ENCODE peak calls at places on chromosomes 12 and 14, in eight cellular contexts. O, N, X, M, G, J, U and K are unnamed samples.

GRCh38 chr14:64855732-64856527 is 23.8 kb downstream of the SPTB start:
- ATAC-seq in G (no peak), N (no peak), U (no peak), O (no peak), X (peak; percentile 25), J (no peak), M (peak; percentile 25), K (no peak)

GRCh38 chr12:68761442-68761812 is 15.5 kb downstream of the SLC35E3 start:
- ATAC-seq in U (no peak), X (no peak), J (no peak), N (no peak), M (no peak), G (no peak), O (no peak), K (no peak)

GRCh38 chr14:32028599-32028998 is 48.5 kb upstream of the ARHGAP5 start:
- ATAC-seq in X (no peak), M (no peak), G (no peak), U (no peak), J (no peak), N (no peak), O (no peak), K (no peak)

GRCh38 chr14:103149847-103150246 is 26.6 kb downstream of the TNFAIP2 start:
- ATAC-seq in J (no peak), N (no peak), M (no peak), G (no peak), X (no peak), U (no peak), O (no peak), K (no peak)

GRCh38 chr12:87280356-87280755 is 748.8 kb downstream of the C12orf50 start:
- ATAC-seq in U (no peak), O (no peak), J (no peak), G (no peak), X (no peak), N (no peak), M (no peak), K (no peak)

GRCh38 chr12:52992699-52993557 is 13.3 kb upstream of the EIF4B start:
- ATAC-seq in J (no peak), G (no peak), M (no peak), N (no peak), U (no peak), X (peak; percentile 84), O (no peak), K (no peak)

GRCh38 chr12:97288526-97288925 is 174.1 kb upstream of the RMST start:
- ATAC-seq in N (no peak), O (no peak), U (no peak), G (no peak), X (no peak), M (no peak), J (no peak), K (no peak)

GRCh38 chr12:124893792-124894516 is 20.5 kb downstream of the UBC start:
- ATAC-seq in X (no peak), G (peak; percentile 37), U (no peak), N (no peak), M (no peak), O (no peak), J (no peak), K (no peak)

GRCh38 chr12:92419201-92419600 is 273.6 kb upstream of the BTG1 start:
- ATAC-seq in J (no peak), X (no peak), U (no peak), N (no peak), O (no peak), M (no peak), G (no peak), K (no peak)

GRCh38 chr14:58898655-58899316 is 261.0 kb downstream of the DACT1 start:
- ATAC-seq in G (no peak), U (no peak), X (peak; percentile 60), J (no peak), N (peak; percentile 63), O (no peak), M (peak; percentile 59), K (peak; percentile 57)